ENCODE peak calls at places on chromosomes 11 and 22, in seven cellular contexts. B is type B pancreatic cell, I is NCI-H460, O is CMK, U is AG10803, H is MM.1S, M is endothelial cell. L is an unnamed sample.

GRCh38 chr22:24383061-24383460 is 44.3 kb upstream of the ADORA2A start:
- DNase-seq in B (no peak), I (no peak), O (no peak), U (no peak), H (no peak), M (no peak), L (no peak)

GRCh38 chr11:120546312-120547205 is 35.0 kb downstream of the GRIK4 start:
- DNase-seq in B (no peak), I (no peak), O (no peak), U (peak), H (no peak), M (no peak), L (no peak)

GRCh38 chr11:69352181-69352580 is 58.2 kb downstream of the MYEOV start:
- DNase-seq in B (no peak), I (no peak), O (no peak), U (peak), H (no peak), M (no peak), L (no peak)

GRCh38 chr22:48827904-48828555 is 999.6 kb downstream of the BRD1 start:
- DNase-seq in B (no peak), I (no peak), O (no peak), U (no peak), H (no peak), M (no peak), L (no peak)

GRCh38 chr11:20037358-20037757 is 122.9 kb downstream of the DBX1 start:
- DNase-seq in B (no peak), I (no peak), O (no peak), U (no peak), H (no peak), M (no peak), L (no peak)

GRCh38 chr11:47354913-47355282 is 2.4 kb upstream of the MYBPC3 start:
- DNase-seq in B (no peak), I (no peak), O (no peak), U (no peak), H (no peak), M (no peak), L (no peak)

GRCh38 chr11:34240150-34240494 is 117.7 kb downstream of the ABTB2 start:
- DNase-seq in B (no peak), I (no peak), O (no peak), U (no peak), H (no peak), M (no peak), L (no peak)

GRCh38 chr11:8168485-8169257 is at the start of gene RIC3:
- DNase-seq in B (no peak), I (no peak), O (no peak), U (no peak), H (no peak), M (peak), L (no peak)

GRCh38 chr22:30315962-30316576 is 10.7 kb downstream of the TBC1D10A start:
- DNase-seq in B (no peak), I (no peak), O (no peak), U (no peak), H (no peak), M (no peak), L (no peak)

GRCh38 chr11:77211040-77211451 is 83.0 kb downstream of the MYO7A start:
- DNase-seq in B (no peak), I (no peak), O (no peak), U (no peak), H (peak), M (no peak), L (no peak)

GRCh38 chr11:12239396-12240298 is 129.3 kb downstream of the MICAL2 start:
- DNase-seq in B (no peak), I (no peak), O (no peak), U (no peak), H (peak), M (no peak), L (no peak)

GRCh38 chr11:5364214-5364613 is 12.9 kb downstream of the OR51B6 start:
- DNase-seq in B (no peak), I (no peak), O (no peak), U (peak), H (no peak), M (no peak), L (no peak)

GRCh38 chr22:27494821-27495220 is 306.7 kb downstream of the MN1 start:
- DNase-seq in B (no peak), I (no peak), O (no peak), U (no peak), H (no peak), M (no peak), L (no peak)

GRCh38 chr11:92393218-92393617 is 168.6 kb downstream of the FAT3 start:
- DNase-seq in B (no peak), I (no peak), O (no peak), U (no peak), H (no peak), M (no peak), L (no peak)

GRCh38 chr11:597166-597725 is 18.5 kb downstream of the IRF7 start:
- DNase-seq in B (no peak), I (no peak), O (no peak), U (no peak), H (no peak), M (peak), L (no peak)

GRCh38 chr22:50141891-50142363 is 28.6 kb upstream of the PANX2 start:
- DNase-seq in B (no peak), I (no peak), O (no peak), U (no peak), H (no peak), M (peak), L (no peak)

GRCh38 chr22:50040717-50041116 is 17.4 kb downstream of the TTLL8 start:
- DNase-seq in B (no peak), I (no peak), O (no peak), U (no peak), H (no peak), M (no peak), L (no peak)

GRCh38 chr11:38206663-38207062 is 1608.6 kb upstream of the RAG2 start:
- DNase-seq in B (no peak), I (no peak), O (no peak), U (no peak), H (no peak), M (no peak), L (no peak)

GRCh38 chr11:12681462-12681861 is 7.2 kb downstream of the TEAD1 start:
- DNase-seq in B (no peak), I (no peak), O (no peak), U (no peak), H (no peak), M (no peak), L (no peak)

GRCh38 chr11:48044577-48044976 is 64.2 kb downstream of the PTPRJ start:
- DNase-seq in B (no peak), I (no peak), O (no peak), U (no peak), H (no peak), M (no peak), L (no peak)

GRCh38 chr22:44894321-44894720 is 115.5 kb downstream of the PHF21B start:
- DNase-seq in B (no peak), I (no peak), O (no peak), U (no peak), H (no peak), M (no peak), L (no peak)

GRCh38 chr11:119739021-119739703 is 10.2 kb upstream of the NECTIN1 start:
- DNase-seq in B (no peak), I (no peak), O (no peak), U (no peak), H (no peak), M (no peak), L (no peak)

GRCh38 chr11:108912587-108912986 is 247.7 kb downstream of the DDX10 start:
- DNase-seq in B (no peak), I (no peak), O (no peak), U (peak), H (no peak), M (no peak), L (no peak)

GRCh38 chr11:62238151-62238550 is 3.9 kb upstream of the SCGB1D2 start:
- DNase-seq in B (no peak), I (no peak), O (no peak), U (no peak), H (no peak), M (no peak), L (no peak)